ENCODE peak calls at places on chromosomes 11 and 22, in seven cellular contexts. N, U, S, F, T, J and W are unnamed samples.

GRCh38 chr11:3006505-3007260 is 14.6 kb upstream of the NAP1L4 start:
- DNase-seq in U (no peak), J (peak; percentile 53), N (no peak), T (no peak), S (no peak), F (no peak), W (no peak)

GRCh38 chr11:134272381-134273316 is 3.5 kb upstream of the GLB1L3 start:
- DNase-seq in U (peak; percentile 58), S (no peak), F (no peak), T (no peak), N (peak; percentile 76), J (peak; percentile 52), W (peak; percentile 38)

GRCh38 chr11:3087821-3088800 is 30.9 kb upstream of the CARS1 start:
- DNase-seq in N (no peak), U (no peak), F (peak; percentile 8), T (no peak), J (no peak), S (no peak), W (no peak)

GRCh38 chr11:9973921-9974320 is 310.0 kb downstream of the SWAP70 start:
- DNase-seq in N (no peak), J (no peak), F (no peak), S (no peak), U (no peak), T (no peak), W (no peak)

GRCh38 chr22:17164392-17165024 is 5.4 kb upstream of the HDHD5 start:
- DNase-seq in N (no peak), U (peak; percentile 29), S (no peak), T (no peak), J (peak; percentile 64), F (no peak), W (peak; percentile 50)

GRCh38 chr11:44634401-44635281 is 69.2 kb downstream of the CD82 start:
- DNase-seq in N (peak; percentile 84), F (peak; percentile 15), S (peak; percentile 91), J (peak; percentile 87), T (no peak), U (peak; percentile 91), W (no peak)

GRCh38 chr11:32706985-32707736 is 87.3 kb downstream of the CCDC73 start:
- DNase-seq in U (no peak), T (no peak), F (peak; percentile 58), J (no peak), S (no peak), N (peak; percentile 55), W (no peak)

GRCh38 chr11:59802639-59803176 is 7.9 kb downstream of the MRPL16 start:
- DNase-seq in F (peak; percentile 31), U (peak; percentile 37), N (peak; percentile 66), T (no peak), J (no peak), S (no peak), W (no peak)

GRCh38 chr11:6248248-6248647 is 9.4 kb downstream of the CNGA4 start:
- DNase-seq in T (no peak), U (peak; percentile 26), F (no peak), N (peak; percentile 94), J (no peak), S (no peak), W (no peak)

GRCh38 chr11:36273110-36273509 is 16.1 kb downstream of the COMMD9 start:
- DNase-seq in T (no peak), J (no peak), F (no peak), S (no peak), U (no peak), N (no peak), W (no peak)

GRCh38 chr11:105211806-105212531 is 72.4 kb upstream of the CARD18 start:
- DNase-seq in T (peak; percentile 11), J (no peak), N (peak; percentile 30), S (no peak), U (no peak), F (no peak), W (no peak)

GRCh38 chr11:28146123-28146751 is 38.0 kb downstream of the METTL15 start:
- DNase-seq in S (no peak), F (no peak), N (peak; percentile 84), J (peak; percentile 22), U (no peak), T (peak; percentile 78), W (no peak)

GRCh38 chr11:117842131-117842941 is 17.8 kb upstream of the FXYD2 start:
- DNase-seq in J (no peak), U (no peak), T (no peak), N (no peak), F (no peak), S (no peak), W (no peak)

GRCh38 chr11:124837491-124837856 is 27.8 kb upstream of the ROBO3 start:
- DNase-seq in T (peak; percentile 76), F (peak; percentile 44), N (peak; percentile 90), S (no peak), J (peak; percentile 45), U (peak; percentile 69), W (no peak)

GRCh38 chr11:128764617-128765095 is 70.8 kb downstream of the FLI1 start:
- DNase-seq in J (no peak), U (no peak), N (no peak), F (no peak), T (no peak), S (no peak), W (no peak)

GRCh38 chr11:86671386-86672006 is 920 bp downstream of the ME3 start:
- DNase-seq in N (peak; percentile 58), T (no peak), S (peak; percentile 96), F (no peak), J (peak; percentile 26), U (peak; percentile 30), W (no peak)

GRCh38 chr22:46280999-46281623 is 13.3 kb downstream of the TTC38 start:
- DNase-seq in T (no peak), N (no peak), S (no peak), U (no peak), J (no peak), F (no peak), W (no peak)

GRCh38 chr11:8263109-8263768 is 439 bp downstream of the LMO1 start:
- DNase-seq in U (peak; percentile 36), S (peak; percentile 20), J (peak; percentile 69), F (no peak), T (no peak), N (no peak), W (no peak)

GRCh38 chr11:12587333-12587997 is 86.8 kb upstream of the TEAD1 start:
- DNase-seq in F (no peak), N (peak; percentile 33), J (peak; percentile 34), T (no peak), S (no peak), U (peak; percentile 77), W (no peak)

GRCh38 chr22:45318168-45318557 is 8.4 kb downstream of the FAM118A start:
- DNase-seq in S (peak; percentile 89), U (peak; percentile 48), T (peak; percentile 90), J (peak; percentile 66), F (peak; percentile 85), N (peak; percentile 97), W (no peak)

GRCh38 chr22:30453731-30454510 is 17.9 kb downstream of the SEC14L3 start:
- DNase-seq in F (no peak), T (no peak), U (peak; percentile 61), N (peak; percentile 51), J (no peak), S (no peak), W (no peak)

GRCh38 chr11:18064450-18065048 is 18.5 kb upstream of the TPH1 start:
- DNase-seq in U (no peak), T (no peak), J (no peak), S (no peak), F (no peak), N (no peak), W (no peak)